ENCODE peak calls at places on chromosomes 5 and 9, in four cellular contexts. D is pancreas, E is progenitor cell of endocrine pancreas, M is right atrium auricular region. P is an unnamed sample.

GRCh38 chr5:113330533-113331200 is 104.1 kb downstream of the TSSK1B start:
- DNase-seq in E (no peak), D (no peak), M (no peak), P (no peak)

GRCh38 chr9:98576859-98577258 is 131.9 kb downstream of the GABBR2 start:
- DNase-seq in E (no peak), M (no peak), D (no peak), P (no peak)

GRCh38 chr5:96904054-96904931 is 28.0 kb downstream of the ERAP2 start:
- DNase-seq in M (no peak), D (no peak), E (no peak), P (no peak)

GRCh38 chr9:136787690-136788400 is 3.3 kb upstream of the TMEM141 start:
- DNase-seq in D (no peak), M (peak; percentile 70), E (peak; percentile 70), P (peak; percentile 73)

GRCh38 chr9:68781866-68782265 is 76.8 kb downstream of the PIP5K1B start:
- DNase-seq in D (no peak), M (no peak), E (no peak), P (no peak)

GRCh38 chr5:89313804-89314588 is 431.0 kb upstream of the MEF2C start:
- DNase-seq in E (no peak), D (no peak), M (no peak), P (no peak)

GRCh38 chr9:131179561-131180219 is 54.3 kb downstream of the NUP214 start:
- DNase-seq in E (no peak), D (no peak), M (no peak), P (no peak)

GRCh38 chr9:115170674-115171073 is 52.7 kb upstream of the TNC start:
- DNase-seq in M (no peak), D (no peak), E (no peak), P (no peak)

GRCh38 chr5:38831909-38832308 is 13.9 kb upstream of the OSMR start:
- DNase-seq in E (no peak), M (no peak), D (no peak), P (no peak)

GRCh38 chr5:180595381-180596114 is 4.2 kb upstream of the SCGB3A1 start:
- DNase-seq in E (no peak), D (peak; percentile 67), M (no peak), P (no peak)

GRCh38 chr5:5005351-5005750 is 134.8 kb upstream of the ADAMTS16 start:
- DNase-seq in E (no peak), D (no peak), M (no peak), P (no peak)

GRCh38 chr9:12774861-12775367 is at the start of gene LURAP1L:
- DNase-seq in E (no peak), D (no peak), M (peak; percentile 67), P (peak; percentile 42)

GRCh38 chr5:168015506-168015905 is 275.9 kb upstream of the WWC1 start:
- DNase-seq in E (no peak), M (no peak), D (no peak), P (no peak)

GRCh38 chr5:157295247-157295646 is 29.3 kb downstream of the CYFIP2 start:
- DNase-seq in E (no peak), D (no peak), M (no peak), P (no peak)

GRCh38 chr5:3878267-3878666 is 282.6 kb downstream of the IRX1 start:
- DNase-seq in M (no peak), D (no peak), E (no peak), P (no peak)

GRCh38 chr5:96284727-96285389 is 148.2 kb downstream of the PCSK1 start:
- DNase-seq in M (no peak), D (no peak), E (no peak), P (no peak)

GRCh38 chr9:9791621-9792020 is 821.2 kb downstream of the PTPRD start:
- DNase-seq in M (no peak), E (no peak), D (no peak), P (no peak)

GRCh38 chr9:133089271-133089671 is 27.5 kb downstream of the CEL start:
- DNase-seq in M (no peak), E (no peak), D (no peak), P (no peak)

GRCh38 chr5:43533646-43534045 is 18.7 kb upstream of the C5orf34 start:
- DNase-seq in D (no peak), M (no peak), E (no peak), P (no peak)

GRCh38 chr5:55935371-55935770 is 59.4 kb downstream of the IL6ST start:
- DNase-seq in E (no peak), D (no peak), M (no peak), P (no peak)

GRCh38 chr5:57032151-57032551 is 80.2 kb upstream of the MIER3 start:
- DNase-seq in M (no peak), E (no peak), D (no peak), P (no peak)

GRCh38 chr9:115673599-115673998 is 480.0 kb upstream of the PAPPA start:
- DNase-seq in D (no peak), M (no peak), E (no peak), P (no peak)

GRCh38 chr5:168612996-168613395 is 33.8 kb upstream of the PANK3 start:
- DNase-seq in D (no peak), E (no peak), M (no peak), P (no peak)

GRCh38 chr9:445033-445432 is 230.4 kb downstream of the DOCK8 start:
- DNase-seq in M (no peak), E (no peak), D (no peak), P (peak; percentile 40)

GRCh38 chr9:91422832-91423711 is 560 bp downstream of the NFIL3 start:
- DNase-seq in M (peak; percentile 92), D (peak; percentile 79), E (peak; percentile 50), P (peak; percentile 28)

GRCh38 chr5:72166070-72166979 is 59.0 kb downstream of the MAP1B start:
- DNase-seq in E (no peak), M (no peak), D (no peak), P (peak; percentile 41)

GRCh38 chr5:178986326-178986960 is 8.7 kb downstream of the GRM6 start:
- DNase-seq in M (no peak), E (no peak), D (no peak), P (no peak)

GRCh38 chr5:73705364-73705763 is 79.4 kb downstream of the ARHGEF28 start:
- DNase-seq in E (no peak), D (no peak), M (no peak), P (no peak)
- TF ChIP-seq CTCF in E (peak; percentile 10), D (no peak), M (no peak), P (no peak)

DNA sequence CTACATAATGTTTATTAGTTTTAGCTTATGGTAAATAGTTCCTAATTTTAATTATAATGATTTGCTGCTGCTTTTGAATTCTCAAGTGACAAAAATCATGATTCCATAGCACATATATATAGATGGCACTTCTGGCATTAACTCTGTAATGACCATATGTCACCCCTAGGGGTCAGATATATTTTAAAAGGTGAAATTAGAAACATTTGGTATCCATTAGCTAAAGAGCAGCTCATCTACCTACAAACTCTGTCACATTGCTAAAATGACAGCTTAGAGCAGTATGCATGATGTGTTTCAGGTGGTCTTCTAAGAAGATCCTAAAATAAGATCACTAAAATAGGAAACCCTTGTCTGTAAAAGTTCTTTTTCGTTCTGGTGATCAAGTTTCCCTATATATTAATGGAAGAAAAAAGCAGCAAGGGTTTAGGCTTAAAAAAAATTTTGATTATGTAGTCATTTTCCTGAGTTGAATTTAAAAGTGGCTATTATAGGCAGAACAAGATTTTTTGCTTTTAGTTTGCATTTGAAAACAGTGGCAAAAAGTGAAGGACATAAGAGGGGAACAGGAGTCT is 157.7 kb upstream of the POU5F2 start:
- DNase-seq in M (no peak), D (no peak), E (no peak), P (no peak)
- TF ChIP-seq CTCF in M (peak; percentile 56), D (no peak), E (peak; percentile 66), P (peak; percentile 78)

GRCh38 chr5:1011226-1011631 is 2.6 kb downstream of the NKD2 start:
- DNase-seq in D (peak; percentile 86), M (no peak), E (peak; percentile 63), P (peak; percentile 23)
- TF ChIP-seq CTCF in D (peak; percentile 49), M (peak; percentile 13), E (peak; percentile 80), P (no peak)

DNA sequence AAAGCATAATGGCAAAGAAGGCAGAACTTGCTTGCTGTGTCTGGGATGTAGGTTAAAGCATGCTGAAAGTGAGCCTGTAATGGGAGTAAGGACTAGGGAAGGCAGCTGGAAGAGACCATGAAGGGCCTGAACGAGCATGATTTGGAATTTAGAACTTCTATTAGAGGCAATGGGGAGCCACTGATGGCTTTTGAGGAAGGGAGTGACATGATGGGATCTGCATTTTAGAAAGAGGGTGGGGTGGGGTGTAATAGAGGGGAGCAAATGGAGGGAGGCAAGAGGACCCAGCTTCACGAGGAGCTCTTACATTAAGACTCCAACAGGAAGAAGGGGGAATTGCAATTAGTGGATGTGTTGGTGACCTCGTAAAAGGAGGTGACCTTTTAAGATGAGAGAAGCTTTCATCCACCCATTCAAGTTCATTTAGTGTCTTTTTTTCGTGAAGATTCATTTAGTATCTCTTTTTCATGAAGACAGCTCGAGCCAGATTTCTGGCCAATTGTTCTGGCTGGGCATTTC is 13.6 kb upstream of the GABRP start:
- DNase-seq in E (no peak), M (no peak), D (no peak), P (no peak)
- TF ChIP-seq CTCF in E (no peak), M (no peak), D (no peak), P (no peak)

DNA sequence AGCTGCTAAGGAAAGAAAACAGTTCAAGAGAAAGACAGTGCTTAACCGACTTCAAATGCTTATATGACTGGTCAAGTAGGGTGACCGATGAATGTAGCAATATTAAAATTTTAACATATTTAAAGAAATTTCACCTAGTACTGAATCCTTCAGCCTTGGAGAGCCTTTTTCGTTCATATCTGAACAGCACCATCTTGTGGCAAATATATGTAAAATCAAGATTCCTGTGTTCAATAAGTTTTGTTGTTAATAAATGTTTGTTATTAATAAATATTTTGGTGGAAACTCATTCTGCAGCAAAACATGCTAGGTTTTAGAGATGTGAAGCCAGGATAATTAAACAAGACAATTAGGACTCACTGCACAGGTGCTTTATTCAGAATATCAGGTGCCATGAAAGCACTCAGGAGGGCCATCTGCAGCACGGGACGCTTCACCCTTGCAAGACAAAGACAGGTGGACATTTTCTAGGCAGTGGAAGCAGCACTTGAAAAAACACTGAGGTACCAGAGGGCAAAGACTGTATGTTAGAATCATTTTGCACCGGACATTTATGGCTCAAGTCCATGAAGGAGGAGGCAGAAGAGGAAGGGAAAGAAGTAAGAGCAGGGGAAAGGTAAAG is 15.6 kb downstream of the TICAM2 start:
- DNase-seq in D (no peak), E (no peak), M (no peak), P (no peak)
- TF ChIP-seq CTCF in D (peak; percentile 19), E (peak; percentile 82), M (peak; percentile 74), P (peak; percentile 74)

DNA sequence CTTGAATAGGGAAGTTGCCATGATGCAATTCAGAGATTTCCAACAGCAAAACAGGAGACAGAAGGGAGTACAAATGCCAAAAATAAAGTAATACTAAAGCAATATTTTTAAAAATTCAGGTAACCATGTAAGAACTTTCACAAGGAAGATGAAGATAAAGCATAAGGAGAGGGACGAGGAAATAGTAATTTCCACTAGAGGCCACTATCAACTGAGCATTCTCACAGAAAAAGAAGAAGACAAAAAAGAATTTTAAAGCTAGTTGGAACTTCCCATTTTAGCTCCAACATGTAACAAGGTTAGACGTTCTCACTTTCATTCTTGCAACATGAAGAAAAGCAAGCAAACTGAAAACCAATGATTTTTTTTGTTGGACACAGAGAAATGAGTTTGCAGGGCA is 779.9 kb upstream of the CDH6 start:
- DNase-seq in D (no peak), M (no peak), E (no peak), P (no peak)
- TF ChIP-seq CTCF in D (no peak), M (no peak), E (peak; percentile 26), P (no peak)

GRCh38 chr5:140822281-140822629 is 842 bp downstream of the PCDHA5 start:
- DNase-seq in M (no peak), D (no peak), E (no peak), P (no peak)
- TF ChIP-seq CTCF in M (no peak), D (no peak), E (no peak), P (no peak)

P was measured in mesothelial cell of epicardium.